ENCODE peak calls at places on chromosomes 6 and 20, in seven cellular contexts. X is left cardiac atrium, G is COR-L47, N is AML-193, R is heart right ventricle, B is mesenteric fat pad, D is T-helper 2 cell. A is an unnamed sample.

GRCh38 chr20:23399568-23400241 is 21.6 kb downstream of the NAPB start:
- DNase-seq in N (no peak), B (no peak), G (no peak), D (no peak), X (no peak), R (no peak), A (peak)

GRCh38 chr6:11224252-11224965 is 8.1 kb downstream of the NEDD9 start:
- DNase-seq in B (no peak), G (no peak), D (peak), R (no peak), N (no peak), X (no peak), A (peak)

GRCh38 chr6:31113861-31114539 is 600 bp upstream of the PSORS1C1 start:
- DNase-seq in B (no peak), X (no peak), N (no peak), D (no peak), R (no peak), G (no peak), A (no peak)

GRCh38 chr6:13916230-13916944 is 8.4 kb upstream of the RNF182 start:
- DNase-seq in X (no peak), R (no peak), N (no peak), G (no peak), B (no peak), D (no peak), A (no peak)

GRCh38 chr6:69783124-69783523 is 13.7 kb downstream of the LMBRD1 start:
- DNase-seq in N (no peak), R (no peak), B (no peak), D (no peak), G (no peak), X (no peak), A (no peak)

GRCh38 chr6:109269057-109269456 is 113.2 kb downstream of the CD164 start:
- DNase-seq in R (no peak), G (no peak), B (no peak), N (no peak), X (no peak), D (no peak), A (no peak)

GRCh38 chr6:142993977-142994376 is 49.0 kb upstream of the HIVEP2 start:
- DNase-seq in G (no peak), D (no peak), B (no peak), N (no peak), X (no peak), R (no peak), A (no peak)

GRCh38 chr6:46258249-46258648 is 87.5 kb upstream of the ENPP5 start:
- DNase-seq in G (no peak), B (no peak), X (no peak), N (no peak), D (no peak), R (no peak), A (no peak)

GRCh38 chr20:45934046-45934586 is 367 bp upstream of the PCIF1 start:
- DNase-seq in N (peak), G (peak), R (peak), B (no peak), D (no peak), X (peak), A (no peak)

GRCh38 chr6:117432273-117432672 is 6.5 kb upstream of the ROS1 start:
- DNase-seq in D (no peak), B (no peak), N (no peak), X (no peak), G (no peak), R (no peak), A (no peak)

GRCh38 chr20:7841291-7841966 is 98.8 kb downstream of the HAO1 start:
- DNase-seq in N (no peak), R (peak), X (no peak), G (no peak), D (no peak), B (no peak), A (no peak)

GRCh38 chr6:145878591-145879295 is 64.1 kb upstream of the FBXO30 start:
- DNase-seq in R (no peak), D (no peak), N (no peak), B (no peak), G (no peak), X (no peak), A (no peak)